ENCODE peak calls at places on chromosome 9, in four cellular contexts. One of them, this sample, is unnamed.

GRCh38 chr9:96363175-96363967 is 20.1 kb downstream of the SLC35D2 start:
- DNase-seq in H1: no peak
- DNase-seq in mesendoderm: no peak
- DNase-seq in H9: no peak
- DNase-seq in this sample: no peak

GRCh38 chr9:106417685-106418084 is 445.3 kb upstream of the ZNF462 start:
- DNase-seq in H1: no peak
- DNase-seq in mesendoderm: no peak
- DNase-seq in H9: no peak
- DNase-seq in this sample: no peak

GRCh38 chr9:2145746-2146145 is 130.6 kb downstream of the SMARCA2 start:
- DNase-seq in H1: no peak
- DNase-seq in mesendoderm: no peak
- DNase-seq in H9: no peak
- DNase-seq in this sample: no peak

GRCh38 chr9:37908698-37909186 is 4.8 kb upstream of the SLC25A51 start:
- DNase-seq in H1: no peak
- DNase-seq in mesendoderm: no peak
- DNase-seq in H9: no peak
- DNase-seq in this sample: peak

GRCh38 chr9:89139450-89139849 is 39.2 kb downstream of the SHC3 start:
- DNase-seq in H1: no peak
- DNase-seq in mesendoderm: no peak
- DNase-seq in H9: no peak
- DNase-seq in this sample: peak

GRCh38 chr9:100700689-100701318 is 122.9 kb downstream of the CAVIN4 start:
- DNase-seq in H1: no peak
- DNase-seq in mesendoderm: peak
- DNase-seq in H9: peak
- DNase-seq in this sample: peak

GRCh38 chr9:132404228-132404881 is 2.3 kb downstream of the TTF1 start:
- DNase-seq in H1: no peak
- DNase-seq in mesendoderm: no peak
- DNase-seq in H9: no peak
- DNase-seq in this sample: no peak

GRCh38 chr9:131773911-131774379 is 34.1 kb upstream of the RAPGEF1 start:
- DNase-seq in H1: no peak
- DNase-seq in mesendoderm: peak
- DNase-seq in H9: peak
- DNase-seq in this sample: peak

GRCh38 chr9:96617439-96618185 is 2.0 kb downstream of the CDC14B start:
- DNase-seq in H1: no peak
- DNase-seq in mesendoderm: no peak
- DNase-seq in H9: peak
- DNase-seq in this sample: no peak

GRCh38 chr9:8825600-8826147 is 1026.1 kb upstream of the DMAC1 start:
- DNase-seq in H1: no peak
- DNase-seq in mesendoderm: peak
- DNase-seq in H9: peak
- DNase-seq in this sample: no peak

GRCh38 chr9:7570107-7570720 is 229.4 kb downstream of the DMAC1 start:
- DNase-seq in H1: no peak
- DNase-seq in mesendoderm: peak
- DNase-seq in H9: peak
- DNase-seq in this sample: peak

GRCh38 chr9:89234636-89235035 is 56.0 kb upstream of the SHC3 start:
- DNase-seq in H1: no peak
- DNase-seq in mesendoderm: no peak
- DNase-seq in H9: peak
- DNase-seq in this sample: peak

GRCh38 chr9:2788948-2789347 is 54.9 kb downstream of the PUM3 start:
- DNase-seq in H1: no peak
- DNase-seq in mesendoderm: no peak
- DNase-seq in H9: no peak
- DNase-seq in this sample: no peak

GRCh38 chr9:78130004-78130403 is 98.4 kb upstream of the GNAQ start:
- DNase-seq in H1: peak
- DNase-seq in mesendoderm: peak
- DNase-seq in H9: peak
- DNase-seq in this sample: no peak

GRCh38 chr9:127540664-127541041 is 71.4 kb upstream of the STXBP1 start:
- DNase-seq in H1: no peak
- DNase-seq in mesendoderm: no peak
- DNase-seq in H9: peak
- DNase-seq in this sample: no peak

GRCh38 chr9:34384368-34385165 is 7.9 kb upstream of the MYORG start:
- DNase-seq in H1: no peak
- DNase-seq in mesendoderm: no peak
- DNase-seq in H9: no peak
- DNase-seq in this sample: no peak
- H3K56ac ChIP-seq in H1: no peak
- H3K56ac ChIP-seq in mesendoderm: no peak
- H3K56ac ChIP-seq in H9: no peak
- H3K56ac ChIP-seq in this sample: no peak

DNA sequence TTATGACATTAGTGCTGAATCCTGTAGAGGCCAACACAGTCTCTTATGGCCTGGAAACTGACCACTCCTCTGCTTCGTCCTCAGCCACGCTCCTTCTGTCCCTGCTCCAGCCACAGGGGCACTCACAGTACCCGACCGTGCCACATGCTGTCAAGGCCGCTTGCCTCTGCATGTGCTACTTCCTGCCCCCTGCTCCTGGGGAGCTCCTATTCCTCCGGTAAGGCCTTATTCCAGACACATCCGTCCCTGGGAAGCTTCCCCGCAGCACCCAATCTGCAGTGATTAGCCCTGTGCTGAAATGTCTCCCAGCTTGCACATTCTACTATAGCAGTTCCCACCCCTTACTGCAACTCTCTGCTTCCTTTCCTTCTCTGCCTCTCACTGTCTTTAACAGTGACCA is 187.5 kb downstream of the CRB2 start:
- DNase-seq in H1: no peak
- DNase-seq in mesendoderm: peak
- DNase-seq in H9: no peak
- DNase-seq in this sample: no peak
- H3K56ac ChIP-seq in H1: no peak
- H3K56ac ChIP-seq in mesendoderm: no peak
- H3K56ac ChIP-seq in H9: no peak
- H3K56ac ChIP-seq in this sample: no peak

GRCh38 chr9:98881356-98881755 is 62.4 kb upstream of the COL15A1 start:
- DNase-seq in H1: no peak
- DNase-seq in mesendoderm: no peak
- DNase-seq in H9: no peak
- DNase-seq in this sample: no peak
- H3K56ac ChIP-seq in H1: no peak
- H3K56ac ChIP-seq in mesendoderm: no peak
- H3K56ac ChIP-seq in H9: no peak
- H3K56ac ChIP-seq in this sample: no peak

DNA sequence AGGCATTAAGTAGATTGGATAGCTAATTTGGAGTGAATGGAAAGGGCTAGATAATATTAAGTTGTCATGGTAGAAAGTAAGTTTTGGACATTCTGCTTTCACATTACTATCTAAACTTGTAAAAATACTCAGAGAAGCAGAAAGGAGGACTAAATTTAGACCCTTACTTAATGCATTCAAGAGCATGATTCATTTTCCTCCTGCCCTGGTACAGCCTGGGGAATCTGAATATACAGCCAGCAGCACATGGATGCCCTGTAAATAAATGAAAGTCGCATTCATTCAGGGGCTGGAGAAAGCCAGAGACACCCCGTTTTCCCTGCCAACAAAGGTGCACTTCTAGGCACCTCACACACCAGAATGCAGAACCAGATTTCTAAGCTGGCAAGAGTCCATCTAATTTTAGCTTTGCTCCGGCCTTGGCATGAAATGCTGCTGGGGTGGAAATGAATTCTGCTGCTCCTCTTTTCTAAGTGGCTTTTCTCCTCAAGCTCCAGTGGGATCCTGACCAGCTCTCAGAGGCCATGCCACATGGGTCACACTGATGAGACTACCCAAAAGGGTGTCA is 172.8 kb upstream of the KLF9 start:
- DNase-seq in H1: no peak
- DNase-seq in mesendoderm: no peak
- DNase-seq in H9: no peak
- DNase-seq in this sample: peak
- H3K56ac ChIP-seq in H1: no peak
- H3K56ac ChIP-seq in mesendoderm: no peak
- H3K56ac ChIP-seq in H9: no peak
- H3K56ac ChIP-seq in this sample: peak

GRCh38 chr9:85516976-85517637 is 224.6 kb downstream of the AGTPBP1 start:
- DNase-seq in H1: no peak
- DNase-seq in mesendoderm: no peak
- DNase-seq in H9: no peak
- DNase-seq in this sample: no peak

GRCh38 chr9:85523202-85523601 is 218.6 kb downstream of the AGTPBP1 start:
- DNase-seq in H1: no peak
- DNase-seq in mesendoderm: no peak
- DNase-seq in H9: no peak
- DNase-seq in this sample: no peak

GRCh38 chr9:85522459-85523092 is 219.2 kb downstream of the AGTPBP1 start:
- DNase-seq in H1: peak
- DNase-seq in mesendoderm: peak
- DNase-seq in H9: peak
- DNase-seq in this sample: peak

GRCh38 chr9:85524531-85524930 is 217.2 kb downstream of the AGTPBP1 start:
- DNase-seq in H1: no peak
- DNase-seq in mesendoderm: no peak
- DNase-seq in H9: no peak
- DNase-seq in this sample: no peak

GRCh38 chr9:85521331-85522197 is 220.2 kb downstream of the AGTPBP1 start:
- DNase-seq in H1: no peak
- DNase-seq in mesendoderm: no peak
- DNase-seq in H9: no peak
- DNase-seq in this sample: no peak
- H3K56ac ChIP-seq in H1: no peak
- H3K56ac ChIP-seq in mesendoderm: no peak
- H3K56ac ChIP-seq in H9: no peak
- H3K56ac ChIP-seq in this sample: no peak

DNA sequence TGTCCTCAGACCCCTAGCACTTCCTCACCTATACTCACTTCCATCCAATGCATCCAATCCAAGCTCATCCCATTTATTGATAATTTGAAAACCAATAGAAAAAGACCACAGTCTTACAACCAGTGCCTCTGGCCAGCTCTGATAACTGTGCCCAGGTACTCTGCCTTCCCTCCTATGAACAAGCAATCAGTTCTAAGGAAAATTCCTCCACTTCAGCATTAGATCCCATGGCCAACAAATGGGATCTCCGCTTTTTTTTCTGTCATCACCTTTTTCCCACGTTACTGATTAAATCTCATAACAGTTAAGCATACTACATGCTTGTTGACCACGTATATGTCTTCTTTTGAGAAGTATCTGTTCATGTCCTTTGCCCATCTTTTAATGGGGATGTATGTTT is 41.7 kb upstream of the GLIS3 start:
- DNase-seq in H1: no peak
- DNase-seq in mesendoderm: no peak
- DNase-seq in H9: no peak
- DNase-seq in this sample: no peak
- H3K56ac ChIP-seq in H1: no peak
- H3K56ac ChIP-seq in mesendoderm: no peak
- H3K56ac ChIP-seq in H9: no peak
- H3K56ac ChIP-seq in this sample: no peak

GRCh38 chr9:107749787-107750444 is 260.3 kb upstream of the KLF4 start:
- DNase-seq in H1: no peak
- DNase-seq in mesendoderm: peak
- DNase-seq in H9: peak
- DNase-seq in this sample: peak
- H3K56ac ChIP-seq in H1: no peak
- H3K56ac ChIP-seq in mesendoderm: peak
- H3K56ac ChIP-seq in H9: no peak
- H3K56ac ChIP-seq in this sample: peak

GRCh38 chr9:137192448-137192780 is 3.9 kb downstream of the SSNA1 start:
- DNase-seq in H1: no peak
- DNase-seq in mesendoderm: no peak
- DNase-seq in H9: no peak
- DNase-seq in this sample: no peak
- H3K56ac ChIP-seq in H1: no peak
- H3K56ac ChIP-seq in mesendoderm: no peak
- H3K56ac ChIP-seq in H9: no peak
- H3K56ac ChIP-seq in this sample: no peak

GRCh38 chr9:251398-251797 is 36.7 kb downstream of the DOCK8 start:
- DNase-seq in H1: no peak
- DNase-seq in mesendoderm: no peak
- DNase-seq in H9: no peak
- DNase-seq in this sample: no peak
- H3K56ac ChIP-seq in H1: no peak
- H3K56ac ChIP-seq in mesendoderm: no peak
- H3K56ac ChIP-seq in H9: no peak
- H3K56ac ChIP-seq in this sample: no peak

This sample was measured in IMR-90.